ENCODE peak calls at places on chromosomes 3 and 15, in four cellular contexts. Z is prostate gland, P is stomach, N is Panc1. C is an unnamed sample.

GRCh38 chr15:92747047-92747446 is 91.5 kb upstream of the FAM174B start:
- DNase-seq in N (no peak), P (no peak), Z (no peak), C (no peak)

GRCh38 chr3:43223670-43224364 is 62.5 kb upstream of the SNRK start:
- DNase-seq in Z (no peak), N (no peak), P (no peak), C (no peak)

GRCh38 chr3:123292321-123293310 is 90.9 kb downstream of the SEC22A start:
- DNase-seq in Z (no peak), P (peak; percentile 10), N (no peak), C (no peak)

GRCh38 chr15:100944237-100944875 is 25.2 kb downstream of the LRRK1 start:
- DNase-seq in N (no peak), P (no peak), Z (no peak), C (no peak)

GRCh38 chr15:36372968-36373367 is 206.5 kb upstream of the CDIN1 start:
- DNase-seq in P (no peak), N (no peak), Z (no peak), C (no peak)

GRCh38 chr15:39251413-39252197 is 329.3 kb upstream of the THBS1 start:
- DNase-seq in Z (no peak), N (no peak), P (no peak), C (no peak)

GRCh38 chr15:64667736-64668161 is 107.6 kb downstream of the RBPMS2 start:
- DNase-seq in P (no peak), N (no peak), Z (no peak), C (no peak)

GRCh38 chr3:61936344-61936937 is 375.1 kb downstream of the PTPRG start:
- DNase-seq in P (no peak), Z (no peak), N (peak; percentile 10), C (no peak)

GRCh38 chr3:61718565-61718964 is 157.2 kb downstream of the PTPRG start:
- DNase-seq in N (no peak), P (no peak), Z (no peak), C (no peak)

GRCh38 chr3:26622634-26623408 is at the start of gene LRRC3B:
- DNase-seq in Z (no peak), N (no peak), P (no peak), C (no peak)

GRCh38 chr3:133662256-133662773 is 574 bp upstream of the TOPBP1 start:
- DNase-seq in P (no peak), Z (no peak), N (no peak), C (no peak)

GRCh38 chr3:113148814-113149213 is 62.5 kb upstream of the BOC start:
- DNase-seq in P (no peak), Z (no peak), N (no peak), C (no peak)

GRCh38 chr3:112546216-112546759 is 15.5 kb downstream of the ATG3 start:
- DNase-seq in P (no peak), N (no peak), Z (no peak), C (no peak)

GRCh38 chr15:57227899-57228298 is 148.4 kb upstream of the CGNL1 start:
- DNase-seq in N (no peak), Z (no peak), P (no peak), C (no peak)

GRCh38 chr3:5891721-5892120 is 704.2 kb downstream of the EDEM1 start:
- DNase-seq in N (no peak), Z (no peak), P (no peak), C (no peak)

GRCh38 chr3:71754610-71755253 is 1.1 kb downstream of the GPR27 start:
- DNase-seq in N (no peak), P (no peak), Z (no peak), C (no peak)

GRCh38 chr3:134903840-134904239 is 108.8 kb downstream of the EPHB1 start:
- DNase-seq in N (no peak), P (no peak), Z (no peak), C (no peak)

GRCh38 chr15:74780523-74780982 is 1.3 kb upstream of the CSK start:
- DNase-seq in N (no peak), Z (no peak), P (no peak), C (no peak)

GRCh38 chr15:74779162-74779648 is 2.7 kb upstream of the CSK start:
- DNase-seq in N (no peak), P (no peak), Z (no peak), C (no peak)

GRCh38 chr15:74782596-74783071 is 754 bp downstream of the CSK start:
- DNase-seq in P (no peak), Z (no peak), N (no peak), C (no peak)

GRCh38 chr15:74781673-74782595 is at the start of gene CSK:
- DNase-seq in N (no peak), P (peak; percentile 81), Z (peak; percentile 55), C (no peak)

DNA sequence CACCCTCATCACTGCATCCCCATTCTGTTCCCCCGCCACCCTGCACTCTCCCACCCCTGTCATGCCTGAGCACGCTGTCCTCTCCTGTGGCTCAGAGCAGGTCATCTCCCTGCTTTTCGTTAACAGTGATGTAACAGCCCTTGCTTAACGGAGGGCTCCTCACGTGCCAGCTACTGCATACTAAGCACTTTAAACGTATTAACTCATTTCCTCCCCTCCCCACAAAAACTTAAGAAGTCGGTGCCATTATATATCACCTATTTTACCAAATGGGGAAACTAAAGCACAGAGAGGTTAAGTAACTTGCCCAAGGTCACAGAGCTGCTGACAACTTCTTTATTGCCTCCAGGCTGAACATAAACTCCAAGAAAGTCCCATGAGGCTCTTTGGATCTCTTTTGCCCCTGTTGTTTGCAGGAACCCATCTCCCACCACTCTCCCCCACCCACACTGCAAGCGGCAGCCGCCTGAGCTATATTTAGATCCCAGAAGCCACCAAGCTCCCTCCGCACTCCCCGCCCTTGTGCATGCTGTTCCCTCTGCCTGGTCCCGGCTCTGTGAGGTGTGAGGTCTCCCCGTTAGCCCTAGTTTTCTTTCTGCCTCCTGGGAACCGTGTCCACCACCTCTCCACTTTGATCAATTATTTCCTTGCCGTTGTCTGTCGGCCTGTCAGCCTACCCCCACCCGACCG is 752 bp upstream of the CSK start:
- DNase-seq in N (no peak), Z (no peak), P (no peak), C (no peak)
- TF ChIP-seq POLR2AphosphoS5 in N (no peak), Z (no peak), P (no peak), C (no peak)

GRCh38 chr3:50323614-50324199 is 1.2 kb upstream of the HYAL2 start:
- DNase-seq in N (no peak), Z (no peak), P (no peak), C (no peak)
- TF ChIP-seq CTCF in N (no peak), Z (no peak), P (no peak), C (no peak)

GRCh38 chr3:156681003-156681402 is 6.6 kb downstream of the TIPARP start:
- DNase-seq in P (peak; percentile 50), Z (peak; percentile 91), N (no peak), C (peak; percentile 53)
- TF ChIP-seq POLR2AphosphoS5 in P (no peak), Z (peak; percentile 97), N (no peak), C (no peak)

DNA sequence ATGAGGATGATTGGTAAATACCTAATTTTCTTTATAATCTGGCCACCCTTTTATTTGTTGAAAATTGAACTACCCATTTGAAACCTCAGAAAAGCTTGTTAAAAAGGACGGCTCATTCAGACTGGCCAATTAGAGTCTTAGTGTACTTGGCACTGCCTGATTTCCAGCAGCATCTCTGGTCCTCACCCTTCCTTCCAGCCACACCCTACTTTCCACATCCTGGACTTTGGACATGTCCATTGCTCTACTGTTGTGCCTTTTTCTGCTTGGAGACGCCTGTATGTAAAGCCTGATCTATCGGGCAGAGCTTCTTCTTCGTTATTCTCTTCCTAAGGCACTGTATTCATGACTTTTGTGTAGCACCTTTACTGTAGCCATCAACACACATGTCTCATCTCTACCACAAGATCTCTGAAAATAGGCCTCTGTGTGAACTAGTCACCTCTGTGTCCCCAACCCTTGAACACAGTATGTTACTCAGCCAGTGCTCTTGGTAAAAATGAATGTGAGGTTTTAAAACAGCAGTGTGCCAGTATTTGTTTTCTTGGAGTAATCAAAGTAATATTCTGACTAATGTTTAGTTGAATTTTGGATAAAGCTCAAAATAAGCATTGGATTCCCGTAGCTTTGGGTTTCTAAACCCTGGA is 6.8 kb downstream of the RBM5 start:
- DNase-seq in Z (no peak), P (no peak), N (no peak), C (no peak)
- TF ChIP-seq CTCF in Z (no peak), P (no peak), N (no peak), C (no peak)

DNA sequence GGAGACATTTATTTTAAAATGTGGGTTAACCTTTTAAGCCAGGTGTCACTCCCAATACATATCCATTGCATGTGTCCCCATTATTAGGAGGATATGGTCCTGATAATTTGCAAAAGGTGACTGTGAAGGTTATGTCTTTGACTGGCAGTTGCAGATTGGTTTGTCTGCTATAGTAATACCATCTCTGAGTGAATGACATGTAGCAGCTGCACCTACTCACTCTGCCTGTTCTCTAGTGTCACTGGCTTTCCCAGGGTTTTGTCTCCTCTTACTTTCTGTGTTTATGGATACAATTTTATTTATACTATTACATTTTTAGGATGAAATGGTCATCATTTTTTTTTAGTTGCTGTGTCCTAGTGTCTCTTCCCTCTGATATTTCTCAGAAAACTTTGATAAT is 393.2 kb downstream of the C3orf38 start:
- DNase-seq in N (no peak), Z (no peak), P (no peak), C (no peak)
- TF ChIP-seq POLR2AphosphoS5 in N (no peak), Z (no peak), P (no peak), C (no peak)

DNA sequence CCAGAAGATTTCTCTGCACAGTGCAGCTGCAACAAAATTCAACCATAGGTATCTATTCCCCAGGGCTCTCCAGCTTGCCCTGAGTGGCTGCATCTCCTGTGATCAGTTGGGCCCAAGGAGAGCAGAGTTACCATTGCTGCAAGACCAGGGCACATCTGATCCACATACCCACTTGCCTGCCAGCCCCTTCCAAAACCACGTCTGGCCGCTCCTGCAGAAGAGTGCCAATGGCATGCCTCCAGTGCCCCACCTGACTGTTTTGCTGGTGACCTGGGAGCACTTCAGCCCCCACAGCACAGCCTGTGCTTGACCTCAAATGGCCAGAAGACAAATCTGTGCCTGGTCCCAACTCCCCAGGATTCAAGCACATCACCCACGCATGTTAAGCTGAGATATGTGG is 526.1 kb upstream of the GBE1 start:
- DNase-seq in N (no peak), P (no peak), Z (no peak), C (no peak)
- TF ChIP-seq CTCF in N (no peak), P (no peak), Z (no peak), C (no peak)

GRCh38 chr15:41944313-41944940 is 27.9 kb downstream of the EHD4 start:
- DNase-seq in N (no peak), Z (no peak), P (no peak), C (no peak)
- TF ChIP-seq POLR2AphosphoS5 in N (no peak), Z (peak; percentile 47), P (no peak), C (no peak)

C was measured in breast epithelium.